ENCODE peak calls at places on chromosomes 6 and 20, in eight cellular contexts. B is psoas muscle; C is WTC11; G is AG04450; T is cardiac fibroblast; V is fibroblast of mammary gland; P is CD4-positive, alpha-beta T cell; N is neural crest cell. Y is an unnamed sample.

GRCh38 chr20:11890331-11891080 is 27.2 kb upstream of the BTBD3 start:
- DNase-seq in N (peak; percentile 89), B (peak; percentile 91), G (peak; percentile 78), T (peak; percentile 94), C (peak; percentile 96), V (peak; percentile 82), P (no peak), Y (peak; percentile 89)

GRCh38 chr20:42102000-42102399 is 483.8 kb upstream of the CHD6 start:
- DNase-seq in C (no peak), V (no peak), P (no peak), B (no peak), T (no peak), N (no peak), G (no peak), Y (no peak)

GRCh38 chr6:434051-434705 is 42.6 kb downstream of the IRF4 start:
- DNase-seq in T (no peak), G (no peak), P (no peak), V (no peak), C (no peak), B (no peak), N (no peak), Y (no peak)

GRCh38 chr6:100176321-100176950 is 182.4 kb upstream of the MCHR2 start:
- DNase-seq in T (peak; percentile 69), B (no peak), G (peak; percentile 27), V (peak; percentile 76), P (no peak), C (no peak), N (no peak), Y (no peak)

GRCh38 chr6:16654703-16655102 is 106.6 kb downstream of the ATXN1 start:
- DNase-seq in P (no peak), T (no peak), V (no peak), B (no peak), G (no peak), N (no peak), C (no peak), Y (no peak)

GRCh38 chr6:64280569-64280968 is 645.0 kb downstream of the PHF3 start:
- DNase-seq in B (no peak), N (peak; percentile 11), T (peak; percentile 66), V (peak; percentile 55), G (peak; percentile 27), P (no peak), C (peak; percentile 15), Y (no peak)

GRCh38 chr6:20693466-20694063 is 159.3 kb downstream of the CDKAL1 start:
- DNase-seq in P (no peak), C (no peak), N (no peak), T (peak; percentile 48), B (no peak), V (peak; percentile 72), G (no peak), Y (no peak)

GRCh38 chr6:25002326-25003066 is 66.7 kb upstream of the RIPOR2 start:
- DNase-seq in T (no peak), P (no peak), G (no peak), N (no peak), V (no peak), B (no peak), C (no peak), Y (no peak)

GRCh38 chr6:5099537-5099936 is 14.4 kb downstream of the PPP1R3G start:
- DNase-seq in G (no peak), V (peak; percentile 18), P (no peak), B (no peak), N (no peak), T (no peak), C (no peak), Y (no peak)

GRCh38 chr20:13464702-13465101 is 174.0 kb downstream of the TASP1 start:
- DNase-seq in T (no peak), G (no peak), B (no peak), V (peak; percentile 42), N (no peak), C (no peak), P (no peak), Y (no peak)

GRCh38 chr20:40463171-40463570 is 225.9 kb downstream of the MAFB start:
- DNase-seq in N (no peak), V (no peak), T (no peak), G (no peak), P (no peak), B (no peak), C (no peak), Y (no peak)

GRCh38 chr6:25277401-25277800 is 1.8 kb upstream of the CARMIL1 start:
- DNase-seq in B (no peak), G (no peak), N (no peak), V (no peak), P (no peak), T (no peak), C (no peak), Y (no peak)

GRCh38 chr6:63509652-63510352 is 62.5 kb upstream of the LOC128125822 start:
- DNase-seq in B (peak; percentile 34), C (no peak), T (peak; percentile 81), P (no peak), V (peak; percentile 78), G (no peak), N (no peak), Y (no peak)

GRCh38 chr20:53738945-53739798 is 145.5 kb upstream of the ZNF217 start:
- DNase-seq in T (no peak), P (no peak), B (no peak), C (no peak), V (no peak), G (no peak), N (no peak), Y (no peak)

GRCh38 chr6:105869835-105870506 is 216.2 kb upstream of the PRDM1 start:
- DNase-seq in C (peak; percentile 23), G (no peak), P (no peak), V (no peak), B (no peak), N (no peak), T (no peak), Y (no peak)

GRCh38 chr20:40860487-40860902 is 168.1 kb upstream of the TOP1 start:
- DNase-seq in P (no peak), N (no peak), V (peak; percentile 87), G (peak; percentile 24), B (no peak), T (peak; percentile 52), C (no peak), Y (no peak)

GRCh38 chr20:49483018-49483705 is 694 bp upstream of the KCNB1 start:
- DNase-seq in V (no peak), B (no peak), N (no peak), G (no peak), C (peak; percentile 50), T (no peak), P (no peak), Y (no peak)

GRCh38 chr6:2000962-2001361 is 244.4 kb downstream of the GMDS start:
- DNase-seq in G (no peak), T (no peak), C (no peak), P (no peak), B (no peak), V (no peak), N (no peak), Y (no peak)

GRCh38 chr20:58081842-58082241 is 146.6 kb downstream of the ANKRD60 start:
- DNase-seq in N (no peak), G (no peak), T (peak; percentile 28), C (no peak), P (no peak), V (peak; percentile 63), B (no peak), Y (no peak)

GRCh38 chr6:26032387-26033131 is 54.7 kb upstream of the HFE start:
- DNase-seq in B (no peak), G (no peak), N (no peak), V (peak; percentile 35), C (no peak), P (no peak), T (peak; percentile 75), Y (peak; percentile 47)

DNA sequence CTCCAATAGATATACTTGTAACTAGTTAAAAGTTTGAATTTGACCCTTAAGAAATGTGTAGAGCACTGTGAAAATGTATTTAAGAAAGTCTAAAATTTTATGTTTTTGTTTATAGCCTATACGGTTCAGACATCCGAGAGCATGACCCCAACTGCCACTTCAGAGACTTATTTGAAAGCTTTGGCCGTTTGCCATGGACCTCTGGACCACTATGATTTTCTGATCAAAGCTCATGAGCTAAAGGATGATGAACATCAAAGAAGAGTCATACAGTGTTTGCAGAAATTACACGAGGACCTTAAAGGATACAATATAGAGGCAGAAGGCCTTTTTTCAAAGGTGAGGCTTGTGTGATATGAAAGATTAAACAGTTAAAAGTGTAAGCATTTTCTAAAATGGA is 28.9 kb downstream of the AFG1L start:
- DNase-seq in B (no peak), C (no peak), T (no peak), G (no peak), V (no peak), P (no peak), N (no peak), Y (no peak)
- TF ChIP-seq CTCF in B (no peak), C (no peak), T (no peak), G (no peak), V (no peak), P (no peak), N (no peak), Y (no peak)

GRCh38 chr6:3252861-3253596 is 5.7 kb upstream of the PSMG4 start:
- DNase-seq in N (no peak), V (no peak), G (no peak), C (no peak), B (no peak), P (no peak), T (no peak), Y (no peak)
- TF ChIP-seq CTCF in N (no peak), V (no peak), G (no peak), C (no peak), B (no peak), P (no peak), T (no peak), Y (no peak)

GRCh38 chr6:53268858-53269608 is 79.7 kb downstream of the ELOVL5 start:
- DNase-seq in C (no peak), V (no peak), T (no peak), N (no peak), P (no peak), G (no peak), B (no peak), Y (no peak)

GRCh38 chr6:53269827-53270226 is 78.9 kb downstream of the ELOVL5 start:
- DNase-seq in C (no peak), P (no peak), V (no peak), B (no peak), T (no peak), N (no peak), G (no peak), Y (no peak)

GRCh38 chr6:53279301-53279700 is 69.4 kb downstream of the ELOVL5 start:
- DNase-seq in P (no peak), C (no peak), T (no peak), B (no peak), G (no peak), N (no peak), V (no peak), Y (no peak)

DNA sequence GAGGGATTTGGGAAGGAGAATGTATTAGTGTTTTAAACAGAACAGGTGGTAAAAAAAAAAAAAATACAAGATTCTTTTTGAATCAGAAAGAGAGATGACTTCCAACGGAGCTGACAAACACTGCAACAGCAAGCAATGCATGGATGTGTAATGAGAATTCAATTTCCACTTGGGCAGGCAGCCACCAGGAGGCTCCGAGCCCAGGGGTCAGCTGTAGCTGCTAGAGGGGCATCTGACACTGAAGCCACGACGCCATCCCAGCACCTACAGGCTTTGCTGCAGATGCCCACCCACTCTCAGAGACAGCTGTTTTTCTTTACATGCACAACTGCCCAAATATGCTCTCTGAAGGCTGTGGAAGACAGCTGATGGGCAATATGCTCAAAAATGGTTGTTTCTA is 75.4 kb downstream of the ELOVL5 start:
- DNase-seq in B (no peak), G (no peak), N (no peak), C (peak; percentile 16), T (no peak), P (no peak), V (no peak), Y (no peak)
- TF ChIP-seq CTCF in B (no peak), G (peak; percentile 11), N (peak; percentile 19), C (no peak), T (peak; percentile 1), P (no peak), V (no peak), Y (no peak)

GRCh38 chr6:71621918-71622519 is 264.3 kb upstream of the RIMS1 start:
- DNase-seq in B (no peak), V (peak; percentile 20), N (no peak), P (no peak), C (no peak), T (peak; percentile 3), G (no peak), Y (no peak)
- TF ChIP-seq CTCF in B (no peak), V (peak; percentile 56), N (peak; percentile 62), P (no peak), C (no peak), T (peak; percentile 42), G (peak; percentile 54), Y (no peak)

Y was measured in mesothelial cell of epicardium.